ENCODE peak calls at places on chromosomes 13 and 19, in four cellular contexts. T is WTC11, W is GM04503, Q is NCI-H2081. E is an unnamed sample.

GRCh38 chr13:40485611-40486517 is 180.6 kb downstream of the FOXO1 start:
- DNase-seq in T (no peak), W (no peak), Q (no peak), E (no peak)

GRCh38 chr19:18392417-18392816 is 5.0 kb downstream of the LRRC25 start:
- DNase-seq in T (no peak), W (no peak), Q (no peak), E (peak)

GRCh38 chr13:29319451-29319850 is 276.0 kb downstream of the SLC7A1 start:
- DNase-seq in T (peak), W (no peak), Q (no peak), E (no peak)

GRCh38 chr19:7544626-7545025 is 9.1 kb downstream of the PNPLA6 start:
- DNase-seq in T (no peak), W (no peak), Q (no peak), E (no peak)

GRCh38 chr19:18450021-18450933 is 12.3 kb upstream of the ISYNA1 start:
- DNase-seq in T (no peak), W (no peak), Q (no peak), E (no peak)

GRCh38 chr19:10552596-10553053 is 8.9 kb downstream of the ATG4D start:
- DNase-seq in T (peak), W (no peak), Q (no peak), E (no peak)

GRCh38 chr13:49302817-49303216 is 55.1 kb downstream of the CDADC1 start:
- DNase-seq in T (no peak), W (no peak), Q (no peak), E (no peak)

GRCh38 chr19:49287141-49287540 is 37.9 kb downstream of the SLC6A16 start:
- DNase-seq in T (no peak), W (no peak), Q (no peak), E (no peak)

GRCh38 chr19:14381689-14382474 is 638 bp downstream of the ADGRE5 start:
- DNase-seq in T (no peak), W (no peak), Q (no peak), E (peak)

GRCh38 chr19:28437390-28438346 is 775.3 kb downstream of the UQCRFS1 start:
- DNase-seq in T (no peak), W (no peak), Q (no peak), E (no peak)

GRCh38 chr13:51647067-51647466 is 62.8 kb downstream of the WDFY2 start:
- DNase-seq in T (no peak), W (no peak), Q (no peak), E (no peak)

GRCh38 chr19:52366414-52366824 is 3.3 kb upstream of the ZNF880 start:
- DNase-seq in T (no peak), W (no peak), Q (no peak), E (no peak)

GRCh38 chr13:113859311-113860050 is 4.4 kb downstream of the GAS6 start:
- DNase-seq in T (peak), W (no peak), Q (no peak), E (no peak)

GRCh38 chr13:22111152-22111783 is 440.4 kb downstream of the FGF9 start:
- DNase-seq in T (no peak), W (no peak), Q (no peak), E (no peak)

GRCh38 chr19:42178791-42179500 is 38.5 kb downstream of the DEDD2 start:
- DNase-seq in T (peak), W (no peak), Q (no peak), E (no peak)

GRCh38 chr19:30212574-30212973 is 159.6 kb upstream of the ZNF536 start:
- DNase-seq in T (no peak), W (no peak), Q (no peak), E (no peak)

GRCh38 chr13:32538234-32538620 is 368 bp downstream of the N4BP2L2 start:
- DNase-seq in T (peak), W (no peak), Q (no peak), E (peak)

GRCh38 chr19:1091544-1092175 is 3.5 kb downstream of the POLR2E start:
- DNase-seq in T (no peak), W (no peak), Q (no peak), E (no peak)

GRCh38 chr19:47035127-47035494 is 13.3 kb downstream of the TMEM160 start:
- DNase-seq in T (peak), W (no peak), Q (no peak), E (no peak)

GRCh38 chr13:70385852-70386251 is 277.6 kb upstream of the KLHL1 start:
- DNase-seq in T (no peak), W (no peak), Q (no peak), E (peak)

GRCh38 chr13:93226623-93227279 is at the start of gene GPC6:
- DNase-seq in T (peak), W (peak), Q (peak), E (no peak)

GRCh38 chr13:111999352-111999751 is 67.6 kb upstream of the SOX1 start:
- DNase-seq in T (no peak), W (no peak), Q (no peak), E (no peak)

GRCh38 chr19:35759697-35760096 is 1.7 kb downstream of the PROSER3 start:
- DNase-seq in T (no peak), W (no peak), Q (no peak), E (no peak)